ENCODE peak calls at places on chromosome X, in eight cellular contexts. L is AG04450; C is activated CD4-positive, CD25-positive, alpha-beta regulatory T cell; H is nucleus accumbens; F is stromal cell of bone marrow; U is progenitor cell of endocrine pancreas; D is stimulated activated CD8-positive, alpha-beta memory T cell treated with anti-CD3 and anti-CD28 coated beads, Interleukin-4, amount 100 ng/mL, for 1 hour; J is CD8-positive, alpha-beta memory T cell. Z is an unnamed sample.

GRCh38 chrX:69469975-69470374 is 34.2 kb upstream of the NALF2 start:
- DNase-seq in L (no peak), C (no peak), H (no peak), F (no peak), U (no peak), D (no peak), J (no peak), Z (no peak)

GRCh38 chrX:40158036-40158706 is 60.4 kb upstream of the BCOR start:
- DNase-seq in L (no peak), C (peak), H (no peak), F (no peak), U (no peak), D (no peak), J (peak), Z (peak)

GRCh38 chrX:130728208-130728607 is 174.8 kb downstream of the ENOX2 start:
- DNase-seq in L (no peak), C (no peak), H (no peak), F (no peak), U (no peak), D (no peak), J (no peak), Z (no peak)

GRCh38 chrX:8090482-8090881 is 80.6 kb downstream of the VCX2 start:
- DNase-seq in L (no peak), C (no peak), H (no peak), F (no peak), U (no peak), D (no peak), J (no peak), Z (no peak)

GRCh38 chrX:16920116-16920515 is 26.3 kb upstream of the REPS2 start:
- DNase-seq in L (no peak), C (no peak), H (no peak), F (no peak), U (no peak), D (no peak), J (no peak), Z (no peak)

GRCh38 chrX:110671068-110671803 is 124.4 kb downstream of the CHRDL1 start:
- DNase-seq in L (no peak), C (no peak), H (no peak), F (peak), U (no peak), D (no peak), J (no peak), Z (no peak)

GRCh38 chrX:22097295-22097694 is 65.2 kb downstream of the PHEX start:
- DNase-seq in L (peak), C (no peak), H (no peak), F (peak), U (no peak), D (no peak), J (no peak), Z (no peak)

GRCh38 chrX:63918611-63919010 is 133.6 kb upstream of the ARHGEF9 start:
- DNase-seq in L (no peak), C (no peak), H (no peak), F (peak), U (no peak), D (no peak), J (no peak), Z (no peak)

GRCh38 chrX:150849486-150849885 is 49.0 kb downstream of the CD99L2 start:
- DNase-seq in L (no peak), C (no peak), H (no peak), F (no peak), U (no peak), D (no peak), J (no peak), Z (no peak)

GRCh38 chrX:68912113-68912980 is 83.5 kb downstream of the EFNB1 start:
- DNase-seq in L (no peak), C (no peak), H (no peak), F (no peak), U (no peak), D (no peak), J (no peak), Z (no peak)